ENCODE peak calls at places on chromosomes 13 and 19, in five cellular contexts. V is left ventricle myocardium inferior, L is breast epithelium, E is A549, P is IMR-90. C is an unnamed sample.

GRCh38 chr13:93002071-93002470 is 224.5 kb upstream of the GPC6 start:
- DNase-seq in P (no peak), V (no peak), E (no peak), L (no peak), C (no peak)

GRCh38 chr19:28710278-28710677 is 502.7 kb downstream of the UQCRFS1 start:
- DNase-seq in V (no peak), P (peak; percentile 67), E (peak; percentile 30), L (no peak), C (no peak)

GRCh38 chr13:19862511-19863313 is 737 bp downstream of the ZMYM5 start:
- DNase-seq in V (peak; percentile 28), L (no peak), P (peak; percentile 7), E (no peak), C (peak; percentile 39)

GRCh38 chr19:45250832-45251451 is at the start of gene MARK4:
- DNase-seq in L (no peak), E (peak; percentile 57), V (peak; percentile 52), P (peak; percentile 34), C (peak; percentile 40)

GRCh38 chr19:17611462-17612244 is 56.2 kb downstream of the COLGALT1 start:
- DNase-seq in V (no peak), L (no peak), E (no peak), P (no peak), C (no peak)

GRCh38 chr19:13036366-13036976 is 41.2 kb downstream of the NFIX start:
- DNase-seq in P (peak; percentile 29), V (no peak), E (no peak), L (peak; percentile 71), C (peak; percentile 84)

GRCh38 chr13:40146586-40147240 is 491.3 kb downstream of the COG6 start:
- DNase-seq in P (no peak), V (no peak), E (no peak), L (no peak), C (no peak)

GRCh38 chr13:41327994-41328778 is 17.1 kb downstream of the NAA16 start:
- DNase-seq in V (no peak), P (no peak), E (no peak), L (no peak), C (no peak)

GRCh38 chr13:44141213-44141724 is 232.4 kb upstream of the SERP2 start:
- DNase-seq in V (no peak), E (no peak), P (no peak), L (no peak), C (no peak)

GRCh38 chr19:56623006-56623405 is 20.0 kb upstream of the SMIM17 start:
- DNase-seq in L (no peak), P (no peak), E (no peak), V (no peak), C (no peak)

GRCh38 chr13:39777527-39778061 is 122.1 kb downstream of the COG6 start:
- DNase-seq in V (no peak), L (no peak), E (peak; percentile 8), P (peak; percentile 90), C (no peak)

GRCh38 chr13:98190889-98191444 is 13.9 kb upstream of the RNF113B start:
- DNase-seq in P (no peak), L (no peak), V (no peak), E (no peak), C (no peak)

GRCh38 chr19:31908486-31909255 is 436.7 kb upstream of the ZNF507 start:
- DNase-seq in V (no peak), P (no peak), L (no peak), E (no peak), C (no peak)

GRCh38 chr19:38912600-38913514 is 871 bp upstream of the CCER2 start:
- DNase-seq in L (no peak), P (no peak), E (no peak), V (no peak), C (no peak)

GRCh38 chr13:42794572-42795275 is 13.3 kb downstream of the FAM216B start:
- DNase-seq in V (no peak), P (no peak), E (no peak), L (no peak), C (no peak)

GRCh38 chr19:8131517-8131916 is 17.9 kb downstream of the FBN3 start:
- DNase-seq in L (no peak), V (no peak), P (no peak), E (no peak), C (no peak)

GRCh38 chr19:13954185-13954584 is 1.9 kb downstream of the DCAF15 start:
- DNase-seq in V (no peak), P (no peak), E (no peak), L (no peak), C (no peak)

GRCh38 chr19:771332-771785 is 20.4 kb downstream of the MISP start:
- DNase-seq in L (no peak), E (no peak), P (peak; percentile 43), V (no peak), C (no peak)

GRCh38 chr13:111429064-111429558 is 108.7 kb downstream of the TEX29 start:
- DNase-seq in P (peak; percentile 18), E (peak; percentile 48), L (no peak), V (no peak), C (peak; percentile 57)

GRCh38 chr13:110555601-110556223 is 5.8 kb downstream of the RAB20 start:
- DNase-seq in L (no peak), P (no peak), V (no peak), E (no peak), C (no peak)

GRCh38 chr19:50564229-50565105 is 3.8 kb downstream of the LRRC4B start:
- DNase-seq in P (no peak), V (no peak), L (no peak), E (no peak), C (no peak)

GRCh38 chr19:5818594-5818993 is 13.7 kb downstream of the NRTN start:
- DNase-seq in L (no peak), E (no peak), P (no peak), V (no peak), C (no peak)

GRCh38 chr19:36215276-36216171 is 618 bp downstream of the ZNF146 start:
- DNase-seq in P (peak; percentile 62), V (no peak), L (no peak), E (peak; percentile 57), C (peak; percentile 5)

GRCh38 chr13:40600145-40600751 is 66.2 kb downstream of the FOXO1 start:
- DNase-seq in L (no peak), P (no peak), E (no peak), V (no peak), C (no peak)

GRCh38 chr13:38684714-38685113 is 2.2 kb upstream of the FREM2 start:
- DNase-seq in P (no peak), L (no peak), E (no peak), V (no peak), C (no peak)

GRCh38 chr19:15194938-15195337 is 5.9 kb downstream of the NOTCH3 start:
- DNase-seq in E (no peak), V (no peak), L (no peak), P (peak; percentile 59), C (peak; percentile 25)

DNA sequence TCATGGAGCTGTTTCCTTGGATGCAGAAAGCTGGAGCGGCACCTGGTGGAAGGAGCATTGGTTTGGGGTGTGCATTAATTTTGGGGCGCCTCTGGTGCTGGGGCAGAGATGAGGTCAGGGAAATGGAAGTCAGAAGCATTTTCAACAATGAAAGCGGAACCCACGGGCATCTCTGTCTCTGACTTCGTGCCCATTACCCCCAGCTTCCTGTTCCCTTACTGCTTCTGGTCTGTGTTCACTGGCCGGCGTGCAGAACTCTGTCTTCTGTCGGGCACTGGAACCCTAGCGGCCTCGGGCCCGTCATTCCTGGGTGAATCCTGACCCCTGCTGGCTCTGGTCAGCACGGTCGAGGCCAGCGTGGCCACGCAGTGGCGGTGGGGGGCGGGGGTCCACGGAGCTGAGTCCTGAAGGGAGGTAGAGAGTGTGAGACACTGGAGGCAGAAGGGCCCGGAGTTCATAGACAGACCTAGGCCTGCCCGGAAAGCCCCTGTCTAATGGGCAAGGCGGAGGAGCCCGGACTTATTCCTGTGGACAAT is 7.9 kb upstream of the LINGO3 start:
- DNase-seq in V (peak; percentile 61), P (peak; percentile 56), E (no peak), L (no peak), C (peak; percentile 49)
- TF ChIP-seq CTCF in V (peak; percentile 74), P (peak; percentile 83), E (peak; percentile 36), L (no peak), C (peak; percentile 46)

DNA sequence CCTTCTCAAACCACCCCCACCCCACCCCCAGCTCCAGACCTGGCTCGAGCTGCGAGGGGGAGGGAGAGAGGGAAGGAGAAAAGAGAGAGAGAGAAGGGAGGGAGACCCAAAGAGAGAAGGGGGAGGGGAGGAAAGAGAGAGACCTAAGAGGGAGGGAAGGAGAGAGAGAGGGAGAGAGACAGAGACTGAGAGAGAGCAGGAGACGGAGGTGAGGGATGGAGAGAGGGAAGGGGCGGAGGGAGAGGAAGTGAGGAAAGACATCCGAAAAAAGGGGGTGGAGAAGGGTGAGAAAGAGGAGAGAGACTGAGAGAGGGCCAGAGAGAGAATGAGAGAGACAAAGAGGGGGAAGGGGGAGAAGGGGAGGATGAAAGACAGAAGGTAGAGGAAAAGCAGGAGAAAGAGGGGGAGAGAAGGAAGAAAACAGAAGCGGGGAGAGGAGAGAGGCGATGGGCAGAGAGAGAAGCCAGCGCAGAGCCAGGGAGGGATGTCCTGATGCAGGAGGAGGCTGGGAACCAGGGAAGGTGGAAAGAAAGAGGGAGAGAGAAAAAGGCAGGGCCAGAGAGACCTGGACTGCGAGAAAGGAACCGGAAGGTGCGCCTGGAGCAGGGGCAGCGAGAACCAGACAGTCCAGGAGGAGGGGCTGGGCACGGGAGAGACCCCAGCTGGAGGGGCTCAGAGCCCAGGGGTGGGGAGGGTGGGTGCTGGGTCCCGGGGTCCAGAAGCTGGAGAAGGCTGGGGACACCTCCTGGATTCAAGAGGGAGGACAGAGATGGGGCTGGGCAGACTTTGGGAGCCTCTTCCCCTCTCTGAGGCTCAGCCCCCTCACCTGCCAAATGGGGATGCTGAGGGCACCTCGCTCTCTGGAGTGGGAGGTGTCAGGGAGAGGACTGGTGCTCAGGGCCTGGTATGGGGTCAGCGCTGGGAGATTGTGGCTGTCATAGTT is 1.7 kb upstream of the SPACA6 start:
- DNase-seq in E (no peak), V (no peak), P (peak; percentile 65), L (no peak), C (no peak)
- H3K4me3 ChIP-seq in E (peak overlapping the region; percentile 77), V (peak overlapping the region; percentile 96), P (peak overlapping the region; percentile 99), L (peak overlapping the region; percentile 93), C (peak overlapping the region; percentile 21)

GRCh38 chr13:97141564-97142005 is 80.5 kb upstream of the MBNL2 start:
- DNase-seq in V (no peak), E (peak; percentile 83), P (peak; percentile 94), L (no peak), C (peak; percentile 47)
- H3K27ac ChIP-seq in V (no peak overlapping the region), E (peak overlapping the region; percentile 70), P (peak overlapping the region; percentile 19), L (peak overlapping the region; percentile 42), C (no peak overlapping the region)

GRCh38 chr13:30026093-30026492 is 175.7 kb upstream of the UBL3 start:
- DNase-seq in P (peak; percentile 96), L (no peak), E (no peak), V (no peak), C (no peak)
- TF ChIP-seq CTCF in P (no peak), L (no peak), E (no peak), V (no peak), C (no peak)

DNA sequence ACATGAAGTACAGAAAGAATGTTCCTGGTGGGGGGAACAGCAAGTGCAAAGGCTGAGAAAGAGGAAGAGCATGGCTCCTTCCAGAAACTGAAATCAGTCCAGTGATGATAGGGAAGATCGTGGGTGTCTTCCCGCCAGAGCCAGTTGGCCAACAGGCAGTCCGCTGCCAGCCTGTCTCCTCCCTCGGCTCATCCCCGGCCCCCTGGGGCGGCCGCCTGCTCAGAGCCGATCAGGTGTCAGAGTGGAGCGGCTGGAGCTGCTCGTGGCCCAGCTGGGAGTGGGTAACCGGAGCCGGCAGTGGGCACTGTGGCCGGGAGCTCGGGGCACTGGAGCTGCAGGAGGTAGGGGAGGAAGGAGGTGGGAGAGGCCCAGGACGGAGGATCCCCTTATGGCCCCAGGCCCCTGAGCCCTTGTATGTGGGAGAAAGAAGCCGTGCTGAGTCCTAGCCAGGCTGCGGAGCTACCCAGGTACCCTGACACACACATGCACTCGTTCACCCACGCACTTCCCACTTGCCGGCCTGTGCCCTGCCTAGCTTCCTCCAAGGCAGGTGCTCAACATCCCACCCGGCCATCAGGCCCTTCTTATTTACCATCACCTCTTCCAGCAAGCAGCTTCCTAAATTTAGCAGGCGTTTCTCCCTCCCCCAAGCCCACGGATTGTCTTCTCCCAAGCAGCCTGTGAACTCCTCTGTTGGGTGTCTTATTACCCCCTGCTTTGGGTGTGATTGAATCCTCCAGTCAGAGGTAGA is 1.7 kb downstream of the ANKRD24 start:
- DNase-seq in V (no peak), P (no peak), E (no peak), L (no peak), C (no peak)
- H3K4me3 ChIP-seq in V (no peak overlapping the region), P (no peak overlapping the region), E (no peak overlapping the region), L (no peak overlapping the region), C (no peak overlapping the region)

C was measured in thyroid gland.